ENCODE peak calls at places on chromosomes 7 and 10, in eight cellular contexts. One of them, this sample, is unnamed.

GRCh38 chr10:58969578-58969977 is 206.9 kb upstream of the PHYHIPL start:
- DNase-seq in endothelial cell: no peak
- DNase-seq in cardiac fibroblast: peak
- DNase-seq in pancreas: no peak
- DNase-seq in CD8-positive, alpha-beta T cell: no peak
- DNase-seq in Peyer's patch: no peak
- DNase-seq in stomach: no peak
- DNase-seq in kidney: no peak
- DNase-seq in this sample: no peak

GRCh38 chr7:157465597-157466348 is 129.0 kb downstream of the DNAJB6 start:
- DNase-seq in endothelial cell: no peak
- DNase-seq in cardiac fibroblast: peak
- DNase-seq in pancreas: no peak
- DNase-seq in CD8-positive, alpha-beta T cell: no peak
- DNase-seq in Peyer's patch: peak
- DNase-seq in stomach: peak
- DNase-seq in kidney: no peak
- DNase-seq in this sample: no peak

GRCh38 chr7:150668472-150668911 is 17.0 kb upstream of the GIMAP2 start:
- DNase-seq in endothelial cell: no peak
- DNase-seq in cardiac fibroblast: no peak
- DNase-seq in pancreas: no peak
- DNase-seq in CD8-positive, alpha-beta T cell: no peak
- DNase-seq in Peyer's patch: peak
- DNase-seq in stomach: no peak
- DNase-seq in kidney: no peak
- DNase-seq in this sample: no peak

GRCh38 chr10:100749059-100749308 is 3.6 kb downstream of the PAX2 start:
- DNase-seq in endothelial cell: no peak
- DNase-seq in cardiac fibroblast: no peak
- DNase-seq in pancreas: no peak
- DNase-seq in CD8-positive, alpha-beta T cell: no peak
- DNase-seq in Peyer's patch: no peak
- DNase-seq in stomach: no peak
- DNase-seq in kidney: no peak
- DNase-seq in this sample: no peak

GRCh38 chr10:80104066-80104926 is 25.8 kb downstream of the TMEM254 start:
- DNase-seq in endothelial cell: no peak
- DNase-seq in cardiac fibroblast: peak
- DNase-seq in pancreas: no peak
- DNase-seq in CD8-positive, alpha-beta T cell: no peak
- DNase-seq in Peyer's patch: no peak
- DNase-seq in stomach: no peak
- DNase-seq in kidney: no peak
- DNase-seq in this sample: no peak

GRCh38 chr10:132612571-132613504 is 75.3 kb downstream of the INPP5A start:
- DNase-seq in endothelial cell: no peak
- DNase-seq in cardiac fibroblast: no peak
- DNase-seq in pancreas: peak
- DNase-seq in CD8-positive, alpha-beta T cell: no peak
- DNase-seq in Peyer's patch: peak
- DNase-seq in stomach: no peak
- DNase-seq in kidney: peak
- DNase-seq in this sample: no peak

GRCh38 chr10:31133628-31134302 is 102.1 kb upstream of the ZNF438 start:
- DNase-seq in endothelial cell: peak
- DNase-seq in cardiac fibroblast: peak
- DNase-seq in pancreas: peak
- DNase-seq in CD8-positive, alpha-beta T cell: peak
- DNase-seq in Peyer's patch: peak
- DNase-seq in stomach: peak
- DNase-seq in kidney: peak
- DNase-seq in this sample: peak

GRCh38 chr10:62380002-62380401 is 5.8 kb downstream of the ZNF365 start:
- DNase-seq in endothelial cell: no peak
- DNase-seq in cardiac fibroblast: peak
- DNase-seq in pancreas: no peak
- DNase-seq in CD8-positive, alpha-beta T cell: no peak
- DNase-seq in Peyer's patch: no peak
- DNase-seq in stomach: no peak
- DNase-seq in kidney: no peak
- DNase-seq in this sample: no peak

GRCh38 chr7:7695418-7695817 is 23.0 kb downstream of the RPA3 start:
- DNase-seq in endothelial cell: no peak
- DNase-seq in cardiac fibroblast: no peak
- DNase-seq in pancreas: no peak
- DNase-seq in CD8-positive, alpha-beta T cell: no peak
- DNase-seq in Peyer's patch: no peak
- DNase-seq in stomach: no peak
- DNase-seq in kidney: no peak
- DNase-seq in this sample: no peak

GRCh38 chr10:131787961-131788360 is 112.8 kb upstream of the PPP2R2D start:
- DNase-seq in endothelial cell: no peak
- DNase-seq in cardiac fibroblast: no peak
- DNase-seq in pancreas: no peak
- DNase-seq in CD8-positive, alpha-beta T cell: no peak
- DNase-seq in Peyer's patch: no peak
- DNase-seq in stomach: no peak
- DNase-seq in kidney: no peak
- DNase-seq in this sample: no peak

GRCh38 chr10:132361581-132362101 is 29.6 kb downstream of the LRRC27 start:
- DNase-seq in endothelial cell: no peak
- DNase-seq in cardiac fibroblast: no peak
- DNase-seq in pancreas: no peak
- DNase-seq in CD8-positive, alpha-beta T cell: no peak
- DNase-seq in Peyer's patch: peak
- DNase-seq in stomach: no peak
- DNase-seq in kidney: no peak
- DNase-seq in this sample: no peak

GRCh38 chr10:130039141-130039540 is 71.5 kb downstream of the C10orf143 start:
- DNase-seq in endothelial cell: no peak
- DNase-seq in cardiac fibroblast: no peak
- DNase-seq in pancreas: no peak
- DNase-seq in CD8-positive, alpha-beta T cell: no peak
- DNase-seq in Peyer's patch: peak
- DNase-seq in stomach: no peak
- DNase-seq in kidney: no peak
- DNase-seq in this sample: no peak

GRCh38 chr10:108360187-108360586 is 1195.7 kb upstream of the SORCS1 start:
- DNase-seq in endothelial cell: no peak
- DNase-seq in cardiac fibroblast: peak
- DNase-seq in pancreas: no peak
- DNase-seq in CD8-positive, alpha-beta T cell: no peak
- DNase-seq in Peyer's patch: no peak
- DNase-seq in stomach: no peak
- DNase-seq in kidney: no peak
- DNase-seq in this sample: no peak

GRCh38 chr7:31776616-31777015 is 89.6 kb downstream of the PPP1R17 start:
- DNase-seq in endothelial cell: no peak
- DNase-seq in cardiac fibroblast: peak
- DNase-seq in pancreas: no peak
- DNase-seq in CD8-positive, alpha-beta T cell: no peak
- DNase-seq in Peyer's patch: no peak
- DNase-seq in stomach: no peak
- DNase-seq in kidney: no peak
- DNase-seq in this sample: no peak

GRCh38 chr10:84574101-84574500 is 245.7 kb downstream of the CCSER2 start:
- DNase-seq in endothelial cell: no peak
- DNase-seq in cardiac fibroblast: no peak
- DNase-seq in pancreas: no peak
- DNase-seq in CD8-positive, alpha-beta T cell: no peak
- DNase-seq in Peyer's patch: no peak
- DNase-seq in stomach: no peak
- DNase-seq in kidney: no peak
- DNase-seq in this sample: no peak
- TF ChIP-seq CTCF in endothelial cell: no peak
- TF ChIP-seq CTCF in cardiac fibroblast: no peak
- TF ChIP-seq CTCF in pancreas: no peak
- TF ChIP-seq CTCF in CD8-positive, alpha-beta T cell: no peak
- TF ChIP-seq CTCF in Peyer's patch: no peak
- TF ChIP-seq CTCF in stomach: no peak
- TF ChIP-seq CTCF in kidney: no peak
- TF ChIP-seq CTCF in this sample: peak

GRCh38 chr7:143504937-143505297 is 27.2 kb downstream of the TAS2R41 start:
- DNase-seq in endothelial cell: no peak
- DNase-seq in cardiac fibroblast: no peak
- DNase-seq in pancreas: no peak
- DNase-seq in CD8-positive, alpha-beta T cell: no peak
- DNase-seq in Peyer's patch: no peak
- DNase-seq in stomach: no peak
- DNase-seq in kidney: no peak
- DNase-seq in this sample: no peak
- TF ChIP-seq CTCF in endothelial cell: no peak
- TF ChIP-seq CTCF in cardiac fibroblast: no peak
- TF ChIP-seq CTCF in pancreas: no peak
- TF ChIP-seq CTCF in CD8-positive, alpha-beta T cell: no peak
- TF ChIP-seq CTCF in Peyer's patch: peak
- TF ChIP-seq CTCF in stomach: no peak
- TF ChIP-seq CTCF in kidney: no peak
- TF ChIP-seq CTCF in this sample: no peak

DNA sequence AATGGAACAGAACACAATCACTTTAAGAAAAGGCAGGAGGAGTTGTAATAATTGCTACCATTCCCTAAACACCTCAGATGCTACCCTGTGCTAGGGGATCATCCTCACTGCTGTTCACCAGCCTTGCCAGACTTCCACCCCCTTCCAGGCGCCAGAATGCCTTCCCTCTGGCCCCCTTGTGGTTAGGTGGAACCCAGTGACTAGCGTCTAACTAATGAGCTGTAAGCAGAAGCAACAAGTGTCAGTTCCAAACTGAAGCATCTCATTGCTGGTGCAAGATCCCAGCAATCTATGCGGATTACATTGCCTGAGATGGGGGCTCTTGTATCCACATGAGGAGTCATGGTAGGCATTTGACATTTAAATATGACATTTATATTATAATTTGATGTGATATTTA is 86.6 kb downstream of the FRMD4A start:
- DNase-seq in endothelial cell: peak
- DNase-seq in cardiac fibroblast: peak
- DNase-seq in pancreas: no peak
- DNase-seq in CD8-positive, alpha-beta T cell: no peak
- DNase-seq in Peyer's patch: no peak
- DNase-seq in stomach: no peak
- DNase-seq in kidney: no peak
- DNase-seq in this sample: no peak
- TF ChIP-seq CTCF in endothelial cell: peak
- TF ChIP-seq CTCF in cardiac fibroblast: no peak
- TF ChIP-seq CTCF in pancreas: no peak
- TF ChIP-seq CTCF in CD8-positive, alpha-beta T cell: no peak
- TF ChIP-seq CTCF in Peyer's patch: no peak
- TF ChIP-seq CTCF in stomach: no peak
- TF ChIP-seq CTCF in kidney: no peak
- TF ChIP-seq CTCF in this sample: peak

GRCh38 chr7:134694299-134694698 is 47.6 kb downstream of the BPGM start:
- DNase-seq in endothelial cell: peak
- DNase-seq in cardiac fibroblast: no peak
- DNase-seq in pancreas: no peak
- DNase-seq in CD8-positive, alpha-beta T cell: no peak
- DNase-seq in Peyer's patch: no peak
- DNase-seq in stomach: no peak
- DNase-seq in kidney: no peak
- DNase-seq in this sample: no peak
- TF ChIP-seq CTCF in endothelial cell: peak
- TF ChIP-seq CTCF in cardiac fibroblast: peak
- TF ChIP-seq CTCF in pancreas: no peak
- TF ChIP-seq CTCF in CD8-positive, alpha-beta T cell: no peak
- TF ChIP-seq CTCF in Peyer's patch: no peak
- TF ChIP-seq CTCF in stomach: no peak
- TF ChIP-seq CTCF in kidney: no peak
- TF ChIP-seq CTCF in this sample: peak

This sample was measured in neural crest cell.